ENCODE peak calls at places on chromosomes 7 and 10, in five cellular contexts. H is NCI-H510A treated with DMSO at 0.1 percent for 48 hours; J is ELF-1; R is stimulated activated CD4-positive, alpha-beta T cell treated with anti-CD3 and anti-CD28 coated beads, Interleukin-4, amount 100 ng/mL, for 1 hour; L is RCC 7860. O is an unnamed sample.

GRCh38 chr7:1555813-1556540 is at the start of gene TMEM184A:
- DNase-seq in L (peak; percentile 73), J (no peak), R (peak; percentile 50), H (peak; percentile 99), O (peak; percentile 97)

GRCh38 chr10:63072951-63073350 is 60.2 kb upstream of the NRBF2 start:
- DNase-seq in L (peak; percentile 18), H (no peak), R (no peak), J (peak; percentile 10), O (no peak)

GRCh38 chr7:137684316-137684715 is 162.5 kb downstream of the DGKI start:
- DNase-seq in J (no peak), H (no peak), R (no peak), L (no peak), O (no peak)

GRCh38 chr7:119643558-119643957 is 629.4 kb upstream of the KCND2 start:
- DNase-seq in H (no peak), J (no peak), R (no peak), L (no peak), O (no peak)

GRCh38 chr7:30549933-30550493 is 44.7 kb upstream of the GARS1 start:
- DNase-seq in J (peak; percentile 30), L (no peak), R (no peak), H (no peak), O (no peak)

GRCh38 chr10:9301148-9301547 is 1246.7 kb downstream of the GATA3 start:
- DNase-seq in J (no peak), H (no peak), R (no peak), L (no peak), O (no peak)

GRCh38 chr10:104750306-104750705 is 109.2 kb downstream of the SORCS3 start:
- DNase-seq in H (no peak), L (no peak), J (no peak), R (no peak), O (no peak)

GRCh38 chr7:12607134-12607533 is 36.6 kb downstream of the SCIN start:
- DNase-seq in H (peak; percentile 98), L (no peak), R (no peak), J (no peak), O (peak; percentile 96)

GRCh38 chr10:49164587-49165188 is 23.5 kb downstream of the TMEM273 start:
- DNase-seq in L (no peak), J (peak; percentile 45), H (no peak), R (peak; percentile 15), O (no peak)